ENCODE peak calls at places on chromosome 10, in six cellular contexts. Y, M, G, O, E and H are unnamed samples.
A peak's percentile ranks its signal among the peaks of the same experiment; 100 is the strongest.

GRCh38 chr10:73956476-73957338 is 41.2 kb upstream of the VCL start:
- DNase-seq in Y (no peak), M (no peak), G (no peak), O (peak; percentile 70), E (peak; percentile 72), H (peak; percentile 59)

GRCh38 chr10:23694921-23695824 is 256.3 kb downstream of the OTUD1 start:
- DNase-seq in Y (peak; percentile 44), M (no peak), G (peak; percentile 78), O (no peak), E (no peak), H (no peak)

GRCh38 chr10:85642421-85643170 is 724.0 kb downstream of the GRID1 start:
- DNase-seq in Y (no peak), M (peak; percentile 78), G (no peak), O (no peak), E (no peak), H (no peak)

GRCh38 chr10:81081887-81082620 is 544.4 kb downstream of the SH2D4B start:
- DNase-seq in Y (peak; percentile 43), M (no peak), G (peak; percentile 38), O (peak; percentile 66), E (no peak), H (no peak)

GRCh38 chr10:57599440-57599839 is 668.3 kb downstream of the IPMK start:
- DNase-seq in Y (no peak), M (no peak), G (no peak), O (no peak), E (no peak), H (no peak)

GRCh38 chr10:97363071-97363470 is 28.5 kb upstream of the FRAT2 start:
- DNase-seq in Y (no peak), M (no peak), G (no peak), O (no peak), E (no peak), H (no peak)

GRCh38 chr10:126867567-126868365 is 37.5 kb upstream of the DOCK1 start:
- DNase-seq in Y (no peak), M (no peak), G (no peak), O (no peak), E (no peak), H (no peak)

GRCh38 chr10:55242544-55242943 is 441.5 kb upstream of the PCDH15 start:
- DNase-seq in Y (peak; percentile 27), M (no peak), G (no peak), O (no peak), E (no peak), H (no peak)

GRCh38 chr10:102645741-102646609 is 1.7 kb downstream of the TRIM8 start:
- DNase-seq in Y (no peak), M (peak; percentile 76), G (peak; percentile 64), O (peak; percentile 93), E (peak; percentile 78), H (peak; percentile 75)

GRCh38 chr10:47118326-47118725 is 181.7 kb upstream of the GDF10 start:
- DNase-seq in Y (no peak), M (no peak), G (no peak), O (no peak), E (no peak), H (no peak)

GRCh38 chr10:5987747-5988146 is 10.4 kb upstream of the IL15RA start:
- DNase-seq in Y (no peak), M (no peak), G (no peak), O (no peak), E (no peak), H (no peak)

GRCh38 chr10:112361951-112362770 is 11.8 kb upstream of the ACSL5 start:
- DNase-seq in Y (peak; percentile 43), M (no peak), G (no peak), O (no peak), E (no peak), H (no peak)

GRCh38 chr10:27535312-27535711 is 31.2 kb downstream of the RAB18 start:
- DNase-seq in Y (no peak), M (no peak), G (no peak), O (no peak), E (no peak), H (no peak)

GRCh38 chr10:107618461-107619093 is 454.1 kb upstream of the SORCS1 start:
- DNase-seq in Y (no peak), M (no peak), G (no peak), O (no peak), E (no peak), H (no peak)

GRCh38 chr10:34808789-34809745 is 6.0 kb downstream of the PARD3 start:
- DNase-seq in Y (peak; percentile 67), M (no peak), G (peak; percentile 75), O (no peak), E (no peak), H (no peak)

GRCh38 chr10:114332808-114333207 is 71.5 kb downstream of the AFAP1L2 start:
- DNase-seq in Y (no peak), M (no peak), G (no peak), O (no peak), E (no peak), H (no peak)

GRCh38 chr10:122259075-122259466 is 12.0 kb upstream of the BTBD16 start:
- DNase-seq in Y (no peak), M (no peak), G (no peak), O (no peak), E (no peak), H (no peak)

GRCh38 chr10:102726274-102726673 is 11.8 kb downstream of the SFXN2 start:
- DNase-seq in Y (no peak), M (no peak), G (no peak), O (no peak), E (no peak), H (no peak)

GRCh38 chr10:14072541-14072940 is 258.2 kb downstream of the FRMD4A start:
- DNase-seq in Y (no peak), M (no peak), G (no peak), O (no peak), E (no peak), H (no peak)

GRCh38 chr10:29618341-29619171 is 16.2 kb downstream of the SVIL start:
- DNase-seq in Y (no peak), M (no peak), G (peak; percentile 45), O (no peak), E (no peak), H (no peak)

GRCh38 chr10:51867956-51868355 is 168.6 kb upstream of the CSTF2T start:
- DNase-seq in Y (no peak), M (peak; percentile 66), G (no peak), O (no peak), E (no peak), H (no peak)

GRCh38 chr10:100346351-100346764 is 675 bp upstream of the SCD start:
- DNase-seq in Y (peak; percentile 85), M (no peak), G (peak; percentile 94), O (peak; percentile 89), E (peak; percentile 58), H (peak; percentile 79)

GRCh38 chr10:6280291-6280690 is 77.6 kb downstream of the PFKFB3 start:
- DNase-seq in Y (no peak), M (no peak), G (no peak), O (no peak), E (no peak), H (no peak)

GRCh38 chr10:5512881-5513698 is 11.7 kb upstream of the CALML3 start:
- DNase-seq in Y (no peak), M (no peak), G (no peak), O (no peak), E (no peak), H (no peak)

GRCh38 chr10:44618910-44619309 is 234.0 kb upstream of the CXCL12 start:
- DNase-seq in Y (no peak), M (no peak), G (no peak), O (no peak), E (no peak), H (no peak)

GRCh38 chr10:5832946-5833345 is 19.7 kb upstream of the GDI2 start:
- DNase-seq in Y (no peak), M (no peak), G (no peak), O (no peak), E (no peak), H (no peak)

GRCh38 chr10:125093199-125093841 is 67.0 kb downstream of the CTBP2 start:
- DNase-seq in Y (no peak), M (no peak), G (no peak), O (no peak), E (no peak), H (no peak)